ENCODE peak calls at places on chromosomes 11 and 22, in seven cellular contexts. F is H7; I is hypothalamus; W is Calu3; D is stimulated activated CD8-positive, alpha-beta memory T cell treated with anti-CD3 and anti-CD28 coated beads, Interleukin-4, amount 100 ng/mL, for 1 hour; T is NCI-H2029 treated with DMSO at 0.1 percent for 48 hours; C is NCI-H748 treated with DMSO at 0.1 percent for 48 hours. H is an unnamed sample.
A peak's percentile ranks its signal among the peaks of the same experiment; 100 is the strongest.

GRCh38 chr11:86160546-86161149 is 83.9 kb upstream of the EED start:
- DNase-seq in D (no peak), I (no peak), C (no peak), T (peak; percentile 21), W (peak; percentile 6), F (no peak), H (no peak)

GRCh38 chr11:2812371-2812991 is 73.1 kb downstream of the CDKN1C start:
- DNase-seq in F (peak; percentile 85), W (no peak), C (no peak), I (no peak), T (no peak), D (no peak), H (no peak)

GRCh38 chr11:22244986-22245592 is 52.2 kb downstream of the ANO5 start:
- DNase-seq in W (peak; percentile 5), T (no peak), I (peak; percentile 2), F (peak; percentile 8), C (peak; percentile 32), D (no peak), H (peak; percentile 47)

GRCh38 chr22:24177456-24177855 is 3.8 kb upstream of the SUSD2 start:
- DNase-seq in W (no peak), D (no peak), I (no peak), F (no peak), C (no peak), T (no peak), H (no peak)

GRCh38 chr11:69010964-69011623 is 2.0 kb downstream of the MRGPRF start:
- DNase-seq in T (no peak), F (peak; percentile 99), C (no peak), D (no peak), W (peak; percentile 86), I (peak; percentile 28), H (peak; percentile 65)

GRCh38 chr11:124276081-124276480 is 19.9 kb downstream of the OR8G5 start:
- DNase-seq in I (no peak), T (no peak), D (no peak), C (no peak), W (no peak), F (no peak), H (no peak)

GRCh38 chr11:45110562-45110961 is 35.9 kb upstream of the PRDM11 start:
- DNase-seq in T (peak; percentile 72), D (no peak), W (peak; percentile 52), F (peak; percentile 86), I (no peak), C (peak; percentile 73), H (no peak)

GRCh38 chr11:80495116-80495515 is 1054.3 kb upstream of the TENM4 start:
- DNase-seq in I (no peak), C (no peak), T (no peak), F (no peak), W (no peak), D (no peak), H (no peak)

GRCh38 chr11:113618360-113618759 is 87.7 kb downstream of the TMPRSS5 start:
- DNase-seq in C (no peak), F (no peak), W (no peak), D (no peak), T (no peak), I (no peak), H (no peak)

GRCh38 chr22:50720861-50721844 is 16.9 kb upstream of the ACR start:
- DNase-seq in F (peak; percentile 89), C (no peak), T (no peak), D (no peak), W (no peak), I (no peak), H (no peak)

GRCh38 chr11:35594680-35595079 is 23.6 kb upstream of the FJX1 start:
- DNase-seq in F (no peak), C (no peak), T (no peak), D (no peak), I (no peak), W (no peak), H (no peak)

GRCh38 chr11:89279176-89279575 is 101.5 kb downstream of the TYR start:
- DNase-seq in W (no peak), T (no peak), F (no peak), C (no peak), I (no peak), D (no peak), H (no peak)

GRCh38 chr11:64916040-64916847 is 765 bp downstream of the ATG2A start:
- DNase-seq in D (peak; percentile 23), W (peak; percentile 33), C (no peak), F (peak; percentile 91), I (no peak), T (peak; percentile 14), H (no peak)

GRCh38 chr11:62001450-62002178 is 34.2 kb upstream of the FTH1 start:
- DNase-seq in D (no peak), W (peak; percentile 55), T (no peak), I (no peak), F (peak; percentile 32), C (no peak), H (no peak)

GRCh38 chr22:30038219-30038618 is 42.0 kb upstream of the HORMAD2 start:
- DNase-seq in I (no peak), C (no peak), D (no peak), F (no peak), W (peak; percentile 66), T (no peak), H (no peak)

GRCh38 chr11:5688482-5688881 is 1.1 kb upstream of the TRIM22 start:
- DNase-seq in C (no peak), T (no peak), I (no peak), W (no peak), D (no peak), F (no peak), H (no peak)

GRCh38 chr11:35618497-35619029 is 303 bp downstream of the FJX1 start:
- DNase-seq in I (peak; percentile 41), T (no peak), W (peak; percentile 64), F (peak; percentile 84), D (no peak), C (no peak), H (no peak)

GRCh38 chr11:120272303-120272702 is 32.4 kb downstream of the POU2F3 start:
- DNase-seq in D (no peak), F (no peak), I (no peak), C (no peak), T (no peak), W (no peak), H (no peak)

GRCh38 chr11:75293903-75294302 is 53.3 kb downstream of the TPBGL start:
- DNase-seq in T (no peak), F (no peak), D (no peak), W (no peak), C (no peak), I (no peak), H (no peak)

GRCh38 chr11:46680164-46680760 is 20.2 kb downstream of the ARHGAP1 start:
- DNase-seq in W (no peak), T (no peak), C (no peak), I (no peak), F (no peak), D (no peak), H (no peak)

GRCh38 chr11:76588455-76589325 is 81.9 kb downstream of the LRRC32 start:
- DNase-seq in I (no peak), C (no peak), W (no peak), T (no peak), D (no peak), F (peak; percentile 57), H (no peak)

GRCh38 chr11:15770798-15771414 is 585.4 kb downstream of the SOX6 start:
- DNase-seq in F (peak; percentile 54), I (no peak), T (no peak), C (peak; percentile 28), W (peak; percentile 61), D (no peak), H (peak; percentile 59)

GRCh38 chr11:1310772-1311468 is 1.5 kb upstream of the TOLLIP start:
- DNase-seq in D (no peak), T (no peak), F (peak; percentile 64), I (no peak), C (no peak), W (peak; percentile 62), H (no peak)

GRCh38 chr22:39209756-39210155 is 35.0 kb downstream of the PDGFB start:
- DNase-seq in D (no peak), I (no peak), T (peak; percentile 76), C (peak; percentile 51), W (no peak), F (no peak), H (no peak)

GRCh38 chr11:45881708-45882368 is 3.6 kb upstream of the MAPK8IP1 start:
- DNase-seq in D (no peak), F (no peak), I (no peak), C (no peak), W (no peak), T (no peak), H (no peak)

GRCh38 chr11:107827041-107827440 is 31.5 kb downstream of the SLC35F2 start:
- DNase-seq in T (no peak), F (no peak), C (no peak), I (no peak), W (no peak), D (no peak), H (no peak)

GRCh38 chr11:132114185-132114584 is 743.8 kb downstream of the NTM start:
- DNase-seq in F (peak; percentile 65), C (peak; percentile 79), D (no peak), T (peak; percentile 36), W (no peak), I (peak; percentile 30), H (peak; percentile 49)

GRCh38 chr22:24046024-24046423 is 34.9 kb downstream of the CABIN1 start:
- DNase-seq in T (no peak), D (no peak), W (no peak), F (no peak), I (no peak), C (no peak), H (no peak)

GRCh38 chr11:536841-537621 is at the start of gene LRRC56:
- DNase-seq in I (peak; percentile 35), C (peak; percentile 67), T (peak; percentile 63), F (peak; percentile 99), D (peak; percentile 82), W (peak; percentile 89), H (peak; percentile 76)

GRCh38 chr11:3674189-3674588 is 3.0 kb upstream of the CHRNA10 start:
- DNase-seq in I (no peak), D (no peak), C (no peak), F (no peak), T (no peak), W (no peak), H (no peak)